ENCODE peak calls at places on chromosomes 2 and 18, in ten cellular contexts. One of them, this sample, is unnamed.

GRCh38 chr2:102317715-102318114 is 6.4 kb downstream of the IL1RL1 start:
- DNase-seq in uterus: no peak
- DNase-seq in psoas muscle: no peak
- DNase-seq in cardiac muscle cell: no peak
- DNase-seq in naive thymus-derived CD4-positive, alpha-beta T cell: no peak
- DNase-seq in tibial artery: no peak
- DNase-seq in HepG2: no peak
- DNase-seq in stomach: no peak
- DNase-seq in CD8-positive, alpha-beta memory T cell: no peak
- DNase-seq in lower lobe of right lung: no peak
- DNase-seq in this sample: no peak

GRCh38 chr18:31419457-31419932 is 28.0 kb upstream of the DSG3 start:
- DNase-seq in uterus: no peak
- DNase-seq in psoas muscle: no peak
- DNase-seq in cardiac muscle cell: no peak
- DNase-seq in naive thymus-derived CD4-positive, alpha-beta T cell: no peak
- DNase-seq in tibial artery: no peak
- DNase-seq in HepG2: no peak
- DNase-seq in stomach: no peak
- DNase-seq in CD8-positive, alpha-beta memory T cell: no peak
- DNase-seq in lower lobe of right lung: no peak
- DNase-seq in this sample: no peak

GRCh38 chr2:145022671-145023330 is 502.9 kb upstream of the ZEB2 start:
- DNase-seq in uterus: no peak
- DNase-seq in psoas muscle: no peak
- DNase-seq in cardiac muscle cell: peak; percentile 76
- DNase-seq in naive thymus-derived CD4-positive, alpha-beta T cell: no peak
- DNase-seq in tibial artery: no peak
- DNase-seq in HepG2: no peak
- DNase-seq in stomach: no peak
- DNase-seq in CD8-positive, alpha-beta memory T cell: no peak
- DNase-seq in lower lobe of right lung: no peak
- DNase-seq in this sample: no peak

GRCh38 chr2:217979151-217979811 is 23.5 kb downstream of the TNS1 start:
- DNase-seq in uterus: peak; percentile 61
- DNase-seq in psoas muscle: no peak
- DNase-seq in cardiac muscle cell: peak; percentile 48
- DNase-seq in naive thymus-derived CD4-positive, alpha-beta T cell: no peak
- DNase-seq in tibial artery: peak; percentile 67
- DNase-seq in HepG2: no peak
- DNase-seq in stomach: no peak
- DNase-seq in CD8-positive, alpha-beta memory T cell: no peak
- DNase-seq in lower lobe of right lung: no peak
- DNase-seq in this sample: no peak

GRCh38 chr2:54763636-54764291 is 40.3 kb downstream of the EML6 start:
- DNase-seq in uterus: no peak
- DNase-seq in psoas muscle: no peak
- DNase-seq in cardiac muscle cell: no peak
- DNase-seq in naive thymus-derived CD4-positive, alpha-beta T cell: no peak
- DNase-seq in tibial artery: no peak
- DNase-seq in HepG2: no peak
- DNase-seq in stomach: no peak
- DNase-seq in CD8-positive, alpha-beta memory T cell: no peak
- DNase-seq in lower lobe of right lung: no peak
- DNase-seq in this sample: peak; percentile 21

GRCh38 chr2:131105950-131106801 is 1.0 kb downstream of the PLEKHB2 start:
- DNase-seq in uterus: no peak
- DNase-seq in psoas muscle: peak; percentile 62
- DNase-seq in cardiac muscle cell: peak; percentile 38
- DNase-seq in naive thymus-derived CD4-positive, alpha-beta T cell: peak; percentile 23
- DNase-seq in tibial artery: peak; percentile 67
- DNase-seq in HepG2: peak; percentile 84
- DNase-seq in stomach: peak; percentile 42
- DNase-seq in CD8-positive, alpha-beta memory T cell: peak; percentile 13
- DNase-seq in lower lobe of right lung: peak; percentile 58
- DNase-seq in this sample: peak; percentile 52

GRCh38 chr2:220489116-220489515 is 861.7 kb downstream of the SLC4A3 start:
- DNase-seq in uterus: no peak
- DNase-seq in psoas muscle: no peak
- DNase-seq in cardiac muscle cell: no peak
- DNase-seq in naive thymus-derived CD4-positive, alpha-beta T cell: no peak
- DNase-seq in tibial artery: no peak
- DNase-seq in HepG2: no peak
- DNase-seq in stomach: no peak
- DNase-seq in CD8-positive, alpha-beta memory T cell: no peak
- DNase-seq in lower lobe of right lung: no peak
- DNase-seq in this sample: no peak

GRCh38 chr2:130370490-130370889 is 14.6 kb downstream of the PTPN18 start:
- DNase-seq in uterus: no peak
- DNase-seq in psoas muscle: no peak
- DNase-seq in cardiac muscle cell: no peak
- DNase-seq in naive thymus-derived CD4-positive, alpha-beta T cell: peak; percentile 26
- DNase-seq in tibial artery: no peak
- DNase-seq in HepG2: no peak
- DNase-seq in stomach: no peak
- DNase-seq in CD8-positive, alpha-beta memory T cell: peak; percentile 51
- DNase-seq in lower lobe of right lung: no peak
- DNase-seq in this sample: no peak

GRCh38 chr2:237259201-237259600 is 154.8 kb downstream of the COL6A3 start:
- DNase-seq in uterus: no peak
- DNase-seq in psoas muscle: peak; percentile 19
- DNase-seq in cardiac muscle cell: no peak
- DNase-seq in naive thymus-derived CD4-positive, alpha-beta T cell: no peak
- DNase-seq in tibial artery: no peak
- DNase-seq in HepG2: no peak
- DNase-seq in stomach: no peak
- DNase-seq in CD8-positive, alpha-beta memory T cell: no peak
- DNase-seq in lower lobe of right lung: no peak
- DNase-seq in this sample: no peak

GRCh38 chr2:205139822-205140612 is 542.3 kb upstream of the NRP2 start:
- DNase-seq in uterus: peak; percentile 44
- DNase-seq in psoas muscle: peak; percentile 50
- DNase-seq in cardiac muscle cell: no peak
- DNase-seq in naive thymus-derived CD4-positive, alpha-beta T cell: no peak
- DNase-seq in tibial artery: no peak
- DNase-seq in HepG2: no peak
- DNase-seq in stomach: peak; percentile 40
- DNase-seq in CD8-positive, alpha-beta memory T cell: no peak
- DNase-seq in lower lobe of right lung: peak; percentile 59
- DNase-seq in this sample: no peak

DNA sequence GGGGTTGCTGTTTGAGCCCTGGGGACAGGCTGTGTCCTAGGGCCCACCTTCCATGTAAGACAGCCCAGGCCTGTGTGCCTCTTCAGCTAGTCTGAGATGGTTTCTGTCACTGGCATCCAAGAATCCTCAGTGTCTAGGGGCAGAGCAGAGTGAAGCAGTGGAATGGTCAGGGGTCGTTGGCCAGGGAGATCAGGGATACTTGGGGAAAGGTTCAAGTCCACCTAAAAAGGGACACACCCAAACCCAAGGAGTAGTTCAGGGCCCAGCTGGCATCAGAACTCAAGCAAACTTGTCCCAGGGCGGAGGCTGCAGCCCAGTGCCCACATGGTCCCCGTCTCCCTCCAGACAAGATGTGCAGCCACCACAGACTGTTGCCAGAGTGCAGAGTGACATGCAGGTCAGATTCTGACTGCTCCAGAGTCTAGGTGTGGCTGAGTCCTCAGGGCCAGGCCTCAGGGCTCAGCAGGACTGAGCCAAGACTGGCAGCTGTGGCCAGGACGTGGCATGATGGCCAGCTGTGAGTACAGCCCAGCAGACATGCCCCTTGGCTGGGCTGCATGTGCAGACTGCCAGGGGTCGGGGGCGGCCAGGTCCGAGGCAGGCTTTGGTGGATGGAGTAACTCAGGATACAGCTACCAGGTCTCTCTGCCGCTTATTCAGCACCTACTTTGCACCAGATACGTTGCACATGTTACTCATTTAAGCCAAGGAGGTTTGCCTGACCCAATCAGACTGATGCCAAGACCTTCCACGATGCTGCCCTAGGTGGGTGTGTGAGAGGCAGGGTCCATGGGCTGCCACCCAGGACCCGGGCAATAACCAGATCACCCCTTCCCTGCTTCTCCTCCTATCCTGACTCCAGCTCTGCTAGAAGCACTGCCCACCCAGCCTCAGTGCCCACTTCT is 146.6 kb downstream of the SMAD7 start:
- DNase-seq in uterus: peak; percentile 8
- DNase-seq in psoas muscle: peak; percentile 39
- DNase-seq in cardiac muscle cell: no peak
- DNase-seq in naive thymus-derived CD4-positive, alpha-beta T cell: no peak
- DNase-seq in tibial artery: peak; percentile 82
- DNase-seq in HepG2: no peak
- DNase-seq in stomach: peak; percentile 23
- DNase-seq in CD8-positive, alpha-beta memory T cell: no peak
- DNase-seq in lower lobe of right lung: peak; percentile 30
- DNase-seq in this sample: peak; percentile 8
- H3K36me3 ChIP-seq in uterus: no peaks in the 10 kb centered on the region
- H3K36me3 ChIP-seq in psoas muscle: no peaks in the 10 kb centered on the region
- H3K36me3 ChIP-seq in cardiac muscle cell: no peaks in the 10 kb centered on the region
- H3K36me3 ChIP-seq in naive thymus-derived CD4-positive, alpha-beta T cell: no peaks in the 10 kb centered on the region
- H3K36me3 ChIP-seq in tibial artery: no peaks in the 10 kb centered on the region
- H3K36me3 ChIP-seq in HepG2: peaks cover 51% of the 10 kb centered on the region
- H3K36me3 ChIP-seq in stomach: peaks cover 26% of the 10 kb centered on the region
- H3K36me3 ChIP-seq in CD8-positive, alpha-beta memory T cell: no peaks in the 10 kb centered on the region
- H3K36me3 ChIP-seq in lower lobe of right lung: no peaks in the 10 kb centered on the region
- H3K36me3 ChIP-seq in this sample: no peaks in the 10 kb centered on the region

GRCh38 chr18:63443820-63444219 is 21.5 kb upstream of the VPS4B start:
- DNase-seq in uterus: no peak
- DNase-seq in psoas muscle: no peak
- DNase-seq in cardiac muscle cell: no peak
- DNase-seq in naive thymus-derived CD4-positive, alpha-beta T cell: no peak
- DNase-seq in tibial artery: no peak
- DNase-seq in HepG2: no peak
- DNase-seq in stomach: no peak
- DNase-seq in CD8-positive, alpha-beta memory T cell: no peak
- DNase-seq in lower lobe of right lung: no peak
- DNase-seq in this sample: no peak
- H3K27ac ChIP-seq in uterus: no peak overlapping the region
- H3K27ac ChIP-seq in psoas muscle: no peak overlapping the region
- H3K27ac ChIP-seq in cardiac muscle cell: no peak overlapping the region
- H3K27ac ChIP-seq in naive thymus-derived CD4-positive, alpha-beta T cell: no peak overlapping the region
- H3K27ac ChIP-seq in tibial artery: no peak overlapping the region
- H3K27ac ChIP-seq in HepG2: no peak overlapping the region
- H3K27ac ChIP-seq in stomach: no peak overlapping the region
- H3K27ac ChIP-seq in CD8-positive, alpha-beta memory T cell: no peak overlapping the region
- H3K27ac ChIP-seq in lower lobe of right lung: no peak overlapping the region
- H3K27ac ChIP-seq in this sample: no peak overlapping the region

DNA sequence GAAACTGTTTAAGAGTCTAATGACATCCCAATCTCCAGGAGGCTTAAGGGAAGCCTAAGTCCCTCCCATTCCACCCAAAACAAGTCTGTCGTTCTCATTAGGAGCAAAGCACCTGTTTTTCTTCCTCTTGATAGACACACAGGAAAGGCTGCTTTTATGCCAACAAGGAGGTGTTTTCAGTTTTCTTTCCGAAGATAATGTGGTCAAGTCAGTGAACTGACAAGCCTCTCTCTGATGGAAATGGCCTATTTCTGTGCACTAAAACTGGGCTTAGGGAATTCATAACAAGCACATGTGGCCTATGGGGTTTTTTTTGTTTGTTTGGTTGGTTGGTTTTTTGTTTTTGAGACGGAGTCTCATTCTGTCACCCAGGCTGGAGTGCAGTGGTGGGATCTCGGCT is 36.2 kb downstream of the FBLN7 start:
- DNase-seq in uterus: no peak
- DNase-seq in psoas muscle: no peak
- DNase-seq in cardiac muscle cell: no peak
- DNase-seq in naive thymus-derived CD4-positive, alpha-beta T cell: no peak
- DNase-seq in tibial artery: no peak
- DNase-seq in HepG2: no peak
- DNase-seq in stomach: no peak
- DNase-seq in CD8-positive, alpha-beta memory T cell: no peak
- DNase-seq in lower lobe of right lung: no peak
- DNase-seq in this sample: no peak
- H3K4me3 ChIP-seq in uterus: no peak overlapping the region
- H3K4me3 ChIP-seq in psoas muscle: no peak overlapping the region
- H3K4me3 ChIP-seq in cardiac muscle cell: no peak overlapping the region
- H3K4me3 ChIP-seq in naive thymus-derived CD4-positive, alpha-beta T cell: no peak overlapping the region
- H3K4me3 ChIP-seq in tibial artery: no peak overlapping the region
- H3K4me3 ChIP-seq in HepG2: no peak overlapping the region
- H3K4me3 ChIP-seq in stomach: no peak overlapping the region
- H3K4me3 ChIP-seq in CD8-positive, alpha-beta memory T cell: no peak overlapping the region
- H3K4me3 ChIP-seq in lower lobe of right lung: no peak overlapping the region
- H3K4me3 ChIP-seq in this sample: no peak overlapping the region

GRCh38 chr2:157420771-157421323 is 23.0 kb downstream of the CYTIP start:
- DNase-seq in uterus: no peak
- DNase-seq in psoas muscle: no peak
- DNase-seq in cardiac muscle cell: peak; percentile 53
- DNase-seq in naive thymus-derived CD4-positive, alpha-beta T cell: no peak
- DNase-seq in tibial artery: no peak
- DNase-seq in HepG2: no peak
- DNase-seq in stomach: no peak
- DNase-seq in CD8-positive, alpha-beta memory T cell: no peak
- DNase-seq in lower lobe of right lung: no peak
- DNase-seq in this sample: no peak

GRCh38 chr2:157424374-157424773 is 19.5 kb downstream of the CYTIP start:
- DNase-seq in uterus: no peak
- DNase-seq in psoas muscle: no peak
- DNase-seq in cardiac muscle cell: no peak
- DNase-seq in naive thymus-derived CD4-positive, alpha-beta T cell: no peak
- DNase-seq in tibial artery: no peak
- DNase-seq in HepG2: no peak
- DNase-seq in stomach: no peak
- DNase-seq in CD8-positive, alpha-beta memory T cell: no peak
- DNase-seq in lower lobe of right lung: no peak
- DNase-seq in this sample: no peak

GRCh38 chr2:157419031-157419580 is 24.8 kb downstream of the CYTIP start:
- DNase-seq in uterus: no peak
- DNase-seq in psoas muscle: no peak
- DNase-seq in cardiac muscle cell: no peak
- DNase-seq in naive thymus-derived CD4-positive, alpha-beta T cell: no peak
- DNase-seq in tibial artery: no peak
- DNase-seq in HepG2: no peak
- DNase-seq in stomach: no peak
- DNase-seq in CD8-positive, alpha-beta memory T cell: no peak
- DNase-seq in lower lobe of right lung: no peak
- DNase-seq in this sample: no peak

GRCh38 chr2:157421964-157422363 is 21.9 kb downstream of the CYTIP start:
- DNase-seq in uterus: no peak
- DNase-seq in psoas muscle: no peak
- DNase-seq in cardiac muscle cell: no peak
- DNase-seq in naive thymus-derived CD4-positive, alpha-beta T cell: no peak
- DNase-seq in tibial artery: no peak
- DNase-seq in HepG2: no peak
- DNase-seq in stomach: no peak
- DNase-seq in CD8-positive, alpha-beta memory T cell: no peak
- DNase-seq in lower lobe of right lung: no peak
- DNase-seq in this sample: no peak

DNA sequence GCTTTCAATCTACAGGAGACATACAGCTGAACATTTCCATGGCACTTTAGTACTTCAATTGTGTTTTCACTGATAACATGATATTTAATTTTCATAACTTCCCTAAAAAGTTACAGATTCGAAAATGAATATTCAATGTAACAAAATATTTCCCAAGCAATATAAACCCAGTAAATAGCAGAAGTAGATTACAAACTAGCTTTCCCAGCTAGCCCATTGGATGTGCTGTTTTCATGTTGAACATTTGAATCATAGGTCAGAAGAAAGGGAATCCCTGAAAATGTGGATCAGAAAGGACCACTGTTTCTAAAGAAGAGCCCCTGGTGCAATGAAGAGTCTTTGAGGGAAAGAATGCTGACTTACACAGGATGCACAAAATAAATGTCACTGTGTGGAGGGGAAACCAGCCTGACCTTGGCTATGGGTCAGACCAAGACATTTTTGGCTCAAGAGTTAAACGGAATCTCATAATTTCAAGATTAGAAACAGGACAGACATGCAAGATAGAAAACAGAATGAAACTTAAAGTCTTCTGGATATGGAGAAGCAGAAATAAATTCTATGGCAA is 22.4 kb downstream of the CYTIP start:
- DNase-seq in uterus: no peak
- DNase-seq in psoas muscle: no peak
- DNase-seq in cardiac muscle cell: no peak
- DNase-seq in naive thymus-derived CD4-positive, alpha-beta T cell: no peak
- DNase-seq in tibial artery: no peak
- DNase-seq in HepG2: no peak
- DNase-seq in stomach: no peak
- DNase-seq in CD8-positive, alpha-beta memory T cell: no peak
- DNase-seq in lower lobe of right lung: no peak
- DNase-seq in this sample: no peak
- H3K36me3 ChIP-seq in uterus: no peaks in the 10 kb centered on the region
- H3K36me3 ChIP-seq in psoas muscle: no peaks in the 10 kb centered on the region
- H3K36me3 ChIP-seq in cardiac muscle cell: no peaks in the 10 kb centered on the region
- H3K36me3 ChIP-seq in naive thymus-derived CD4-positive, alpha-beta T cell: peaks cover 87% of the 10 kb centered on the region
- H3K36me3 ChIP-seq in tibial artery: no peaks in the 10 kb centered on the region
- H3K36me3 ChIP-seq in HepG2: no peaks in the 10 kb centered on the region
- H3K36me3 ChIP-seq in stomach: peaks cover 13% of the 10 kb centered on the region
- H3K36me3 ChIP-seq in CD8-positive, alpha-beta memory T cell: peaks cover 67% of the 10 kb centered on the region
- H3K36me3 ChIP-seq in lower lobe of right lung: peaks cover 4% of the 10 kb centered on the region
- H3K36me3 ChIP-seq in this sample: no peaks in the 10 kb centered on the region

This sample was measured in testis.